ENCODE peak calls at places on chromosomes 5 and 9, in ten cellular contexts. Z is lower lobe of right lung, T is coronary artery, V is A549, K is gastrocnemius medialis, A is spleen, M is right atrium auricular region, G is thyroid gland, J is tibial artery, W is sigmoid colon. H is an unnamed sample.

GRCh38 chr9:19231126-19232035 is 888 bp downstream of the DENND4C start:
- DNase-seq in K (peak), G (no peak), M (no peak), Z (no peak), J (no peak), W (peak), A (peak), T (no peak), V (peak), H (no peak)

GRCh38 chr9:137506274-137506673 is 43.9 kb downstream of the PNPLA7 start:
- DNase-seq in W (peak), J (no peak), T (no peak), V (peak), A (peak), K (no peak), Z (no peak), G (peak), M (no peak), H (no peak)

GRCh38 chr5:94746731-94747124 is 128.3 kb downstream of the SLF1 start:
- DNase-seq in Z (no peak), T (no peak), V (no peak), M (no peak), K (no peak), W (no peak), J (no peak), A (no peak), G (peak), H (no peak)

GRCh38 chr9:110050925-110051355 is 157.0 kb downstream of the C9orf152 start:
- DNase-seq in M (peak), V (peak), K (no peak), A (no peak), G (no peak), W (peak), Z (no peak), T (no peak), J (peak), H (no peak)

GRCh38 chr5:172454355-172455086 is at the start of gene SH3PXD2B:
- DNase-seq in J (peak), V (peak), Z (peak), K (no peak), M (no peak), W (peak), G (peak), A (peak), T (no peak), H (peak)

GRCh38 chr9:100652850-100653249 is 75.0 kb downstream of the CAVIN4 start:
- DNase-seq in T (no peak), W (no peak), J (no peak), A (no peak), M (no peak), K (no peak), G (no peak), Z (no peak), V (no peak), H (no peak)

GRCh38 chr5:73189816-73190451 is 16.9 kb downstream of the TMEM174 start:
- DNase-seq in T (no peak), G (no peak), A (no peak), W (no peak), K (no peak), V (no peak), J (no peak), M (no peak), Z (no peak), H (no peak)

GRCh38 chr5:73999306-73999705 is 373.3 kb downstream of the ARHGEF28 start:
- DNase-seq in A (no peak), T (no peak), K (no peak), G (no peak), Z (no peak), V (no peak), J (no peak), W (no peak), M (no peak), H (no peak)

GRCh38 chr9:36980148-36980974 is 53.7 kb downstream of the PAX5 start:
- DNase-seq in W (peak), A (no peak), T (no peak), M (no peak), Z (no peak), K (no peak), V (peak), G (no peak), J (no peak), H (no peak)

GRCh38 chr5:176629853-176630680 is at the start of the genes EIF4E1B and SNCB:
- DNase-seq in G (no peak), J (no peak), A (peak), Z (no peak), K (no peak), M (no peak), V (peak), T (no peak), W (no peak), H (peak)

GRCh38 chr5:57551251-57551650 is 68.6 kb upstream of the ACTBL2 start:
- DNase-seq in J (no peak), K (no peak), Z (no peak), T (no peak), G (no peak), W (no peak), A (no peak), M (no peak), V (no peak), H (no peak)

GRCh38 chr5:74632947-74633356 is 7.6 kb downstream of the ENC1 start:
- DNase-seq in T (no peak), J (no peak), G (no peak), Z (no peak), M (no peak), A (no peak), W (no peak), V (peak), K (no peak), H (no peak)

GRCh38 chr9:19965336-19965735 is 176.5 kb upstream of the SLC24A2 start:
- DNase-seq in V (no peak), J (no peak), G (no peak), Z (no peak), K (no peak), A (no peak), W (no peak), M (no peak), T (no peak), H (no peak)

GRCh38 chr9:13778486-13779110 is 499.1 kb upstream of the MPDZ start:
- DNase-seq in A (no peak), M (no peak), T (no peak), W (no peak), Z (no peak), K (no peak), J (no peak), V (no peak), G (no peak), H (no peak)

GRCh38 chr5:26192496-26192895 is 845.9 kb downstream of the CDH9 start:
- DNase-seq in A (no peak), Z (no peak), G (no peak), M (no peak), J (no peak), V (peak), W (no peak), T (no peak), K (no peak), H (no peak)

GRCh38 chr5:37722236-37723146 is 117.3 kb downstream of the GDNF start:
- DNase-seq in J (no peak), G (no peak), Z (no peak), V (peak), T (no peak), W (no peak), M (no peak), K (no peak), A (no peak), H (no peak)

GRCh38 chr9:129778469-129778868 is 24.5 kb upstream of the TOR1B start:
- DNase-seq in K (no peak), M (no peak), W (no peak), T (no peak), V (no peak), G (no peak), Z (no peak), A (no peak), J (no peak), H (no peak)

GRCh38 chr9:73133042-73133651 is 18.5 kb upstream of the ANXA1 start:
- DNase-seq in V (no peak), K (no peak), G (no peak), A (no peak), M (no peak), T (no peak), Z (no peak), W (no peak), J (no peak), H (no peak)

GRCh38 chr5:166695311-166695710 is 1596.1 kb upstream of the WWC1 start:
- DNase-seq in K (no peak), G (no peak), W (no peak), M (no peak), T (no peak), J (no peak), Z (no peak), V (no peak), A (no peak), H (no peak)

GRCh38 chr5:5979362-5979760 is 399.0 kb downstream of the MED10 start:
- DNase-seq in W (no peak), J (peak), A (no peak), M (no peak), K (no peak), Z (no peak), V (peak), T (no peak), G (peak), H (no peak)

GRCh38 chr5:5980601-5981000 is 397.7 kb downstream of the MED10 start:
- DNase-seq in K (no peak), T (no peak), A (no peak), J (no peak), Z (no peak), M (no peak), G (no peak), W (no peak), V (no peak), H (no peak)

GRCh38 chr5:5981562-5981961 is 396.8 kb downstream of the MED10 start:
- DNase-seq in T (no peak), A (no peak), G (no peak), M (no peak), Z (no peak), W (no peak), J (no peak), V (no peak), K (no peak), H (no peak)

GRCh38 chr5:5979761-5980570 is 398.4 kb downstream of the MED10 start:
- DNase-seq in V (no peak), K (no peak), Z (no peak), M (no peak), J (peak), A (no peak), W (no peak), T (no peak), G (no peak), H (no peak)

GRCh38 chr5:5978501-5979361 is 399.6 kb downstream of the MED10 start:
- DNase-seq in K (no peak), M (no peak), V (no peak), J (peak), W (no peak), T (no peak), G (no peak), A (no peak), Z (no peak), H (no peak)
- H3K27ac ChIP-seq in K (no peak), M (no peak), V (no peak), J (no peak), W (no peak), T (no peak), G (no peak), A (no peak), Z (no peak), H (no peak)

DNA sequence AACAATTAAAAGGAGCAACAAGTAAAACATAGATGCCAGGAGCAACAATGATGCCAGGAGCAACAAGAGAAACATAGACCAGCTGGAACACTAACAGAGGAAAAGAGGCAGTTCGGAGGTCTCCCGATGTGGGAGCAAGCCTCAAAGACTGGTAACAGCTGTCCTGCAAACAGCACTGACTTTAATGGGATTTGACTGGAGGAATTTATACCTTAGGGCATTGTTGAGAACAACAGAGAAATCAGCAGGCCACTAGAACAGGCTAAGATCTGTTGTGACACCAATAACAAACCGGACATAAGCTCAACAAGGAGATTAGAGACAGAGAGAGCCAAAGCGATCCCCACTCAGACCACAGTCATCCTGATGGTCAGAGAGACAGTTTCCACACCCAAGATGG is 11.8 kb upstream of the SYK start:
- DNase-seq in M (no peak), V (no peak), J (no peak), K (no peak), T (no peak), Z (no peak), A (no peak), G (no peak), W (no peak), H (no peak)
- H3K27ac ChIP-seq in M (no peak), V (no peak), J (no peak), K (no peak), T (no peak), Z (no peak), A (no peak), G (no peak), W (no peak), H (no peak)

DNA sequence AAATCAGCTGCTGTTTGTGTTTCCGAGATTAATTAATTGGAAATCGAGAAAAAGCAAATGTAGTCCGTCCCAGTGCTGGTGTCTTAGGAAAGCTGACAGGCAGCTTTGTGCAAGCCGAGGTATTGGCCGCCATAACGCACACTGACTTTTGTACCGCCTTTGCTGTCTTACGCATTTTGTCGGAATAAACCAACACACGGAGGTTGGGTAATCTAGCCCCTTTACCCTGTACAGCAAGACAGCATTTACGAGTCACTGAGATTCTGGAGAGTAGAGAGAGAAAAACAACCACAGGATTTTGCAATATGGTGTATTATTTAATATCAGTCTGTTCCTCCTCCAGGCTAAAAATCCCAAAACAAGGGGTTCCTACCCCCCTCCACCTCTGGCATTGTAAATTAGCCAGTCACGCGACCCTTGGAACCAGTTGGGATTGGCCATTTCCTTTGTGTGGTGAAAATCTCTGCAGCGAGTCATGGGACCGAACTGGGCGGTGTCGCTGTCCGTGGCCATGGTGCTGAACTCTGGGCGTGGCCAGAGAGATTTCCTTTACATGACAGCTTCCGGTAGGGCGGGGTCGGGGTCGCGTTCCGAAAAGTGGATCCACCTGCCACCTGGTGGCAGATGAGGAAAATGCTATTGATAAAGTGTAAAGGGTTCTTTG is 10.3 kb upstream of the PCDHB1 start:
- DNase-seq in K (peak), G (peak), M (peak), T (peak), W (peak), J (peak), Z (peak), A (peak), V (peak), H (peak)
- H3K27ac ChIP-seq in K (no peak), G (peak), M (peak), T (no peak), W (peak), J (no peak), Z (peak), A (no peak), V (peak), H (peak)

DNA sequence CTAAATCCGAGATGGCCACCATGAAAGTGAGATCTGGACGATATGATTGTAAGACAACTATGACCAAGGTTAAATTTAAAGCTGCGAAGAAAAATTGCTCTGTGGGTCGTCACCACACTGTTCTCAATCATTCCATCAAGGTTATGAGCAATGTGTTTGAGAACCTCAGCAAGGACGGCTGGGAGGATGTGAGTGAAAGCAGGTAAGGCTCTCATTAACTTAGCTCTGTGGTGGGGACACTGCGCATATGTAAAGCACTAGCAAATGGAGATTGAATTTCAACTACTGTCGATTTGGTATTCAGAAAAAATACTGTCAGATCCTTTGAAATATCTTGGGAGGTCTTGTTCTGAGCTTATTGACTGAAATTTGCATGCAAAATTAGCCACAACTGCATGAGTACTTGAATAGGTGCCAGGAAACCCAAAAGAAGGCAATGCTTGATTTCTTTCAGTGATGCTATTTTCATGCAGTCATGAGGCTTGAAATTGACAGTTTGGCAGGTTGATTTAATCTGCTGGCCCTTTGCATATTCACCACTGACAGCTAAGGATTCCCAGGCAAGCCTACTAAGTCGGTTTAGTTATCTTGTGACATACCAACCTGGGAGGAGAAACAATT is 183.9 kb upstream of the SH3GL2 start:
- DNase-seq in G (no peak), M (no peak), V (no peak), A (no peak), W (no peak), T (no peak), K (no peak), Z (no peak), J (no peak), H (no peak)
- H3K27ac ChIP-seq in G (no peak), M (no peak), V (no peak), A (no peak), W (no peak), T (no peak), K (no peak), Z (no peak), J (no peak), H (no peak)

DNA sequence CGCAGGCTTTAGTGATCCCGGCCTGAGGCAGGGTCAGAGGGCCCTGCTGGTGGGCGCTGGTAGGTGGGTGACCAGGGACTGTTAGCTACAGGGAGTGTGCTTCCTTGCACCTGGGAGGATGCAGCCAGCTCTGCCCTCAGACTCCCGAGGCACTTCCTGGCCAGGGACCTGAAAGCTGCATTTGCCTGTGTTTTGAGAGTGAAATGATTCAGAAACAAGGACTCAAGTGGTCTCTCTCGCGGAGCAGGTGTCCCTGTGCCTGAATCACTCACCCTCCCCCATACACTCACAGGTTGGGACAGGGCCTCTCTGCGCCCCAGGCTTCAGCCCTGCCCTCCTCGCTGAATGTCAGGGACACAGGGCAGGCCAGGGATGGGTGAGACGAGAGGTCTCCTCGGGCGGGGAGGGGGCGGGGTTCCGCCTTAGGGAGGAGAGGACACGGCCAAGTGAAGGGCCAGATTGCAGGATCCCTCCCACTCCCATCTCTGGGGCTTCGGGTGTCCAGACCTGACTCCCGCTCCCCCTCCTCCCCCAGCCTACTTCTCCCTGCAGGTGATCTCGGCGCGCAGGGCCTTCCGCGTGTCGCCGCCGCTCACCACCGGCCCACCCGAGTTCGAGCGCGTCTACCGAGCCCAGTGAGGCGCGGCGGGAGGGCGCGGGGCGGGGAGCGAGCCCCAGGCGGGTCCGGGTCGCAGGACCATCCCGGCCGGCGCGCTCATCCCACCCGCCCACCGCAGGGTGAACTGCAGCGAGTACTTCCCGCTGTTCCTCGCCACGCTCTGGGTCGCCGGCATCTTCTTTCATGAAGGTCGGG is 1.5 kb downstream of the LTC4S start:
- DNase-seq in A (peak), J (peak), V (no peak), W (peak), K (no peak), M (no peak), Z (peak), T (no peak), G (peak), H (no peak)
- H3K27ac ChIP-seq in A (peak), J (peak), V (peak), W (peak), K (no peak), M (peak), Z (peak), T (peak), G (peak), H (peak)

H was measured in caudate nucleus.